ENCODE peak calls at places on chromosomes 11 and 22, in seven cellular contexts. O is trophoblast cell; K is astrocyte of the spinal cord; B is activated CD8-positive, alpha-beta memory T cell treated with anti-CD3 and anti-CD28 coated beads, Interleukin-2, amount 50 U/mL, for 4 hours; A is BJ; G is activated CD4-positive, alpha-beta T cell treated with anti-CD3 and anti-CD28 coated beads, Interleukin-2, amount 50 U/mL, for 4 hours; F is heart left ventricle. L is an unnamed sample.

GRCh38 chr11:112453601-112454577 is 193.2 kb upstream of the PLET1 start:
- DNase-seq in F (no peak), K (peak), O (peak), A (no peak), G (peak), B (peak), L (peak)

GRCh38 chr11:6928916-6929315 is 2.7 kb downstream of the ZNF215 start:
- DNase-seq in G (no peak), B (no peak), O (no peak), A (no peak), K (no peak), F (no peak), L (no peak)

GRCh38 chr11:118907051-118907748 is 18.5 kb downstream of the BCL9L start:
- DNase-seq in K (peak), B (peak), F (peak), O (peak), G (peak), A (no peak), L (peak)

GRCh38 chr22:50542416-50542927 is 3.2 kb upstream of the KLHDC7B start:
- DNase-seq in A (no peak), G (no peak), O (no peak), B (no peak), F (no peak), K (no peak), L (no peak)

GRCh38 chr11:111452146-111452545 is 60.0 kb downstream of the BTG4 start:
- DNase-seq in B (no peak), F (no peak), O (no peak), A (no peak), G (no peak), K (no peak), L (no peak)

GRCh38 chr11:60485987-60486386 is 6.6 kb upstream of the MS4A12 start:
- DNase-seq in O (peak), G (no peak), B (no peak), A (no peak), F (no peak), K (no peak), L (no peak)

GRCh38 chr11:34640050-34640971 is 19.4 kb downstream of the EHF start:
- DNase-seq in F (no peak), B (no peak), K (peak), O (peak), A (no peak), G (no peak), L (no peak)

GRCh38 chr11:62575837-62576236 is 2.1 kb upstream of the EEF1G start:
- DNase-seq in K (no peak), F (no peak), A (no peak), O (no peak), B (no peak), G (no peak), L (no peak)

GRCh38 chr11:121478895-121479281 is 26.1 kb upstream of the SORL1-AS1 start:
- DNase-seq in B (no peak), K (no peak), F (no peak), O (no peak), A (no peak), G (no peak), L (no peak)

GRCh38 chr22:46737105-46737975 is 712 bp downstream of the CERK start:
- DNase-seq in G (no peak), F (peak), B (peak), A (no peak), K (peak), O (no peak), L (peak)

GRCh38 chr11:93796424-93796823 is 12.3 kb downstream of the MED17 start:
- DNase-seq in G (no peak), O (no peak), B (no peak), F (no peak), A (no peak), K (no peak), L (no peak)

GRCh38 chr22:36226189-36226588 is 13.1 kb downstream of the APOL2 start:
- DNase-seq in F (no peak), B (no peak), G (no peak), A (no peak), K (no peak), O (no peak), L (no peak)

GRCh38 chr22:48630848-48631247 is 1196.8 kb downstream of the BRD1 start:
- DNase-seq in A (no peak), K (no peak), G (no peak), O (no peak), F (no peak), B (no peak), L (no peak)

GRCh38 chr11:19995131-19995530 is 165.1 kb downstream of the DBX1 start:
- DNase-seq in F (no peak), G (no peak), B (no peak), O (peak), A (no peak), K (peak), L (no peak)

GRCh38 chr22:36419177-36419911 is 31.6 kb upstream of the MYH9 start:
- DNase-seq in F (peak), O (no peak), B (no peak), K (peak), A (peak), G (no peak), L (no peak)

GRCh38 chr22:50185384-50186087 is at the start of gene TRABD:
- DNase-seq in G (peak), A (no peak), F (peak), K (peak), B (peak), O (peak), L (peak)

GRCh38 chr22:43567691-43568308 is 156.0 kb downstream of the MPPED1 start:
- DNase-seq in B (no peak), G (no peak), A (no peak), K (no peak), F (no peak), O (no peak), L (no peak)

GRCh38 chr22:39179401-39179827 is 26.9 kb upstream of the CBX7 start:
- DNase-seq in O (no peak), F (no peak), B (no peak), A (no peak), G (no peak), K (no peak), L (no peak)

GRCh38 chr22:30396871-30397655 is at the start of gene SEC14L2:
- DNase-seq in K (peak), F (peak), O (no peak), B (peak), A (no peak), G (peak), L (peak)